ENCODE peak calls at places on chromosomes 1 and 21, in nine cellular contexts. Y is fibroblast of mammary gland, F is BJ, I is endothelial cell, Q is cardiac fibroblast, P is AG04450, O is keratinocyte, U is neural crest cell, N is HFF-Myc. Z is an unnamed sample.

GRCh38 chr21:34112316-34113033 is 39.1 kb downstream of the MRPS6 start:
- DNase-seq in Y (no peak), F (no peak), I (no peak), Q (no peak), P (no peak), O (no peak), U (no peak), N (no peak), Z (no peak)

GRCh38 chr1:227318003-227318851 is at the start of gene CDC42BPA:
- DNase-seq in Y (peak), F (peak), I (peak), Q (peak), P (peak), O (no peak), U (peak), N (peak), Z (no peak)

GRCh38 chr1:184052194-184052559 is 647 bp downstream of the TSEN15 start:
- DNase-seq in Y (no peak), F (no peak), I (no peak), Q (no peak), P (no peak), O (no peak), U (no peak), N (no peak), Z (no peak)

GRCh38 chr1:203296456-203297073 is 8.8 kb upstream of the BTG2 start:
- DNase-seq in Y (peak), F (no peak), I (no peak), Q (peak), P (no peak), O (no peak), U (no peak), N (no peak), Z (no peak)

GRCh38 chr1:36934061-36934460 is 100.3 kb downstream of the GRIK3 start:
- DNase-seq in Y (no peak), F (no peak), I (no peak), Q (no peak), P (no peak), O (no peak), U (no peak), N (no peak), Z (no peak)

GRCh38 chr1:27348861-27349783 is 7.3 kb downstream of the SYTL1 start:
- DNase-seq in Y (no peak), F (no peak), I (peak), Q (no peak), P (no peak), O (peak), U (no peak), N (no peak), Z (no peak)

GRCh38 chr1:156308078-156308477 is 9.0 kb upstream of the VHLL start:
- DNase-seq in Y (peak), F (no peak), I (no peak), Q (peak), P (no peak), O (no peak), U (no peak), N (no peak), Z (no peak)

GRCh38 chr1:228810855-228811654 is 75.8 kb downstream of the RHOU start:
- DNase-seq in Y (no peak), F (no peak), I (no peak), Q (peak), P (no peak), O (no peak), U (no peak), N (no peak), Z (no peak)

GRCh38 chr1:15215116-15215515 is 31.9 kb upstream of the FHAD1 start:
- DNase-seq in Y (no peak), F (no peak), I (no peak), Q (no peak), P (no peak), O (no peak), U (no peak), N (no peak), Z (no peak)

GRCh38 chr1:27525296-27526271 is 35.6 kb upstream of the WASF2 start:
- DNase-seq in Y (no peak), F (no peak), I (no peak), Q (peak), P (no peak), O (peak), U (peak), N (no peak), Z (no peak)

GRCh38 chr1:54378157-54378883 is 27.9 kb downstream of the SSBP3 start:
- DNase-seq in Y (no peak), F (no peak), I (peak), Q (no peak), P (no peak), O (no peak), U (peak), N (no peak), Z (no peak)

GRCh38 chr1:110205156-110205555 is 5.0 kb upstream of the KCNC4 start:
- DNase-seq in Y (no peak), F (no peak), I (no peak), Q (no peak), P (no peak), O (no peak), U (no peak), N (no peak), Z (no peak)

GRCh38 chr1:31689821-31690220 is 14.0 kb downstream of the COL16A1 start:
- DNase-seq in Y (peak), F (peak), I (no peak), Q (peak), P (peak), O (no peak), U (no peak), N (peak), Z (peak)

GRCh38 chr1:29234471-29234870 is 1.9 kb upstream of the PTPRU start:
- DNase-seq in Y (no peak), F (no peak), I (no peak), Q (no peak), P (no peak), O (no peak), U (no peak), N (no peak), Z (no peak)

GRCh38 chr21:45405819-45406762 is 1.1 kb downstream of the COL18A1 start:
- DNase-seq in Y (peak), F (no peak), I (peak), Q (no peak), P (no peak), O (peak), U (no peak), N (no peak), Z (peak)

GRCh38 chr21:34669149-34669879 is 520 bp downstream of the CLIC6 start:
- DNase-seq in Y (no peak), F (no peak), I (peak), Q (no peak), P (no peak), O (no peak), U (peak), N (no peak), Z (no peak)

GRCh38 chr1:233064988-233065387 is 114.6 kb downstream of the NTPCR start:
- DNase-seq in Y (no peak), F (no peak), I (no peak), Q (no peak), P (peak), O (no peak), U (no peak), N (no peak), Z (no peak)

GRCh38 chr1:30088594-30089556 is 634.5 kb downstream of the MATN1 start:
- DNase-seq in Y (no peak), F (no peak), I (no peak), Q (peak), P (no peak), O (no peak), U (no peak), N (no peak), Z (no peak)

GRCh38 chr1:117275055-117275454 is 64.3 kb upstream of the VTCN1 start:
- DNase-seq in Y (peak), F (no peak), I (no peak), Q (peak), P (no peak), O (no peak), U (no peak), N (no peak), Z (no peak)

GRCh38 chr1:159795534-159795933 is 6.6 kb upstream of the FCRL6 start:
- DNase-seq in Y (no peak), F (no peak), I (no peak), Q (no peak), P (no peak), O (no peak), U (no peak), N (no peak), Z (no peak)

GRCh38 chr1:153260980-153261792 is 1.7 kb downstream of the LORICRIN start:
- DNase-seq in Y (no peak), F (no peak), I (peak), Q (peak), P (no peak), O (no peak), U (peak), N (no peak), Z (no peak)

GRCh38 chr1:114111731-114112661 is 41.7 kb downstream of the SYT6 start:
- DNase-seq in Y (no peak), F (no peak), I (no peak), Q (no peak), P (no peak), O (no peak), U (no peak), N (no peak), Z (no peak)

GRCh38 chr21:33931799-33932390 is 16.3 kb upstream of the ATP5PO start:
- DNase-seq in Y (no peak), F (no peak), I (no peak), Q (no peak), P (no peak), O (no peak), U (no peak), N (no peak), Z (no peak)

GRCh38 chr1:245131026-245131393 is 23.8 kb upstream of the KIF26B start:
- DNase-seq in Y (no peak), F (no peak), I (no peak), Q (no peak), P (no peak), O (no peak), U (no peak), N (no peak), Z (no peak)

GRCh38 chr1:245129321-245129720 is 25.5 kb upstream of the KIF26B start:
- DNase-seq in Y (no peak), F (no peak), I (no peak), Q (no peak), P (no peak), O (no peak), U (no peak), N (no peak), Z (no peak)

GRCh38 chr1:245126530-245126929 is 28.3 kb upstream of the KIF26B start:
- DNase-seq in Y (no peak), F (no peak), I (no peak), Q (no peak), P (no peak), O (no peak), U (no peak), N (no peak), Z (no peak)

GRCh38 chr1:245129811-245130210 is 25.0 kb upstream of the KIF26B start:
- DNase-seq in Y (peak), F (no peak), I (no peak), Q (peak), P (no peak), O (no peak), U (no peak), N (no peak), Z (no peak)

GRCh38 chr1:245128381-245128780 is 26.4 kb upstream of the KIF26B start:
- DNase-seq in Y (no peak), F (no peak), I (no peak), Q (no peak), P (no peak), O (no peak), U (no peak), N (no peak), Z (no peak)
- TF ChIP-seq CTCF in Y (no peak), F (no peak), I (no peak), Q (no peak), P (no peak), O (no peak), U (no peak), N (no peak), Z (no peak)

GRCh38 chr1:225857256-225857655 is 24.9 kb downstream of the TMEM63A start:
- DNase-seq in Y (no peak), F (no peak), I (no peak), Q (no peak), P (no peak), O (no peak), U (no peak), N (no peak), Z (no peak)
- TF ChIP-seq CTCF in Y (no peak), F (no peak), I (no peak), Q (no peak), P (no peak), O (no peak), U (no peak), N (no peak), Z (no peak)

GRCh38 chr1:209937996-209938959 is at the start of gene SYT14:
- DNase-seq in Y (no peak), F (peak), I (peak), Q (peak), P (no peak), O (no peak), U (peak), N (no peak), Z (no peak)
- TF ChIP-seq CTCF in Y (no peak), F (peak), I (no peak), Q (no peak), P (no peak), O (no peak), U (peak), N (peak), Z (peak)

GRCh38 chr1:223534677-223535076 is 130.8 kb downstream of the CAPN8 start:
- DNase-seq in Y (no peak), F (no peak), I (no peak), Q (no peak), P (no peak), O (no peak), U (no peak), N (no peak), Z (no peak)

GRCh38 chr1:223525957-223526356 is 132.7 kb downstream of the CCDC185 start:
- DNase-seq in Y (no peak), F (no peak), I (no peak), Q (no peak), P (no peak), O (no peak), U (no peak), N (no peak), Z (no peak)

GRCh38 chr1:223535261-223535778 is 130.2 kb downstream of the CAPN8 start:
- DNase-seq in Y (no peak), F (no peak), I (no peak), Q (no peak), P (no peak), O (no peak), U (no peak), N (no peak), Z (no peak)

GRCh38 chr1:223533708-223534107 is 131.8 kb downstream of the CAPN8 start:
- DNase-seq in Y (no peak), F (no peak), I (no peak), Q (no peak), P (no peak), O (no peak), U (no peak), N (no peak), Z (no peak)

GRCh38 chr1:223531742-223532341 is 133.7 kb downstream of the CAPN8 start:
- DNase-seq in Y (peak), F (no peak), I (peak), Q (peak), P (peak), O (no peak), U (peak), N (peak), Z (no peak)
- TF ChIP-seq CTCF in Y (peak), F (peak), I (peak), Q (peak), P (peak), O (peak), U (peak), N (peak), Z (peak)

GRCh38 chr1:6535214-6535613 is 19.1 kb downstream of the NOL9 start:
- DNase-seq in Y (no peak), F (no peak), I (no peak), Q (no peak), P (no peak), O (no peak), U (no peak), N (no peak), Z (no peak)
- TF ChIP-seq CTCF in Y (no peak), F (no peak), I (no peak), Q (no peak), P (no peak), O (no peak), U (no peak), N (no peak), Z (no peak)

GRCh38 chr1:225441314-225442119 is 13.7 kb upstream of the LBR start:
- DNase-seq in Y (peak), F (no peak), I (no peak), Q (no peak), P (no peak), O (no peak), U (no peak), N (no peak), Z (no peak)

GRCh38 chr1:225435487-225435886 is 7.6 kb upstream of the LBR start:
- DNase-seq in Y (no peak), F (no peak), I (no peak), Q (no peak), P (no peak), O (no peak), U (no peak), N (no peak), Z (no peak)

GRCh38 chr1:225440380-225440957 is 12.6 kb upstream of the LBR start:
- DNase-seq in Y (no peak), F (no peak), I (no peak), Q (no peak), P (no peak), O (no peak), U (no peak), N (no peak), Z (no peak)

GRCh38 chr1:225435957-225436392 is 8.1 kb upstream of the LBR start:
- DNase-seq in Y (no peak), F (no peak), I (no peak), Q (no peak), P (no peak), O (no peak), U (no peak), N (no peak), Z (no peak)

DNA sequence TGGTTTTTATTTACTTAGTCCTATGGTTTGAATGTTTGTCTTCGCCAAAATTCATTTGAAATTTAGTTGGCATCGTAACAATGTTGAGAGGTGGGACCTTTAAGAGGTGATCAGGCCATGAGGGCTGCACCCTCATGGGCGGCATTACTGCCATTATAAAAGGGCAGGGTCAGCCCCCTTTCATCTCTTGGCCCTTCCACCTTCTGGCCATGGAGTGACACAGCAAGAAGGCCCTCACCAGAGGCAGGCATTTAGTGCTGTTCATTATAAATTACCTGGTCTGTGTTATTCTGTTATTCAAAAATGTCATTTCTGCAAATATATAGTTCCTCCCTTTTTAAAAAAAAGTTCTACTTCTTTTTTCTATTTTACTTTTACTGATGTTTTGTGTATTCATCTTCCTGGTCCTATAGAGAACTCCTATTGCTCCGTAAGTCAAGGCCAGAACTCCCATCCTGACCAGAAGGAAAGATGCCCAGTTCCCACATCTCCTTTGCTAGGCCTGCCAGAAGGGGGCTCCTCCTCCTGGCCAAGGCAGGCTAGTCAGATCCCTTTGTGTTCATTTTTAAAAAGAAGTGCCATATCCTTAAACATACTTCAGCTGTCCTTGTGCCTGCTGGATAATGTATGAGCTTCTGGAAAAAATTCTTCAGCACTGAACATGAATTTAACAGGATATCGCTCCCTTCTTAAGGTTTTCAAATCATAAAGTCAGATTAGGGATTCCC is 10.0 kb upstream of the LBR start:
- DNase-seq in Y (peak), F (no peak), I (peak), Q (peak), P (no peak), O (no peak), U (no peak), N (no peak), Z (no peak)
- TF ChIP-seq CTCF in Y (peak), F (peak), I (no peak), Q (peak), P (peak), O (peak), U (peak), N (peak), Z (peak)

GRCh38 chr1:58576727-58577675 is at the start of gene TACSTD2:
- DNase-seq in Y (no peak), F (no peak), I (peak), Q (no peak), P (no peak), O (peak), U (peak), N (no peak), Z (no peak)
- TF ChIP-seq CTCF in Y (no peak), F (no peak), I (no peak), Q (no peak), P (no peak), O (no peak), U (no peak), N (no peak), Z (no peak)

GRCh38 chr1:91611498-91611917 is 110.9 kb downstream of the CDC7 start:
- DNase-seq in Y (peak), F (no peak), I (no peak), Q (no peak), P (no peak), O (peak), U (no peak), N (peak), Z (no peak)
- TF ChIP-seq CTCF in Y (no peak), F (no peak), I (no peak), Q (no peak), P (no peak), O (no peak), U (no peak), N (no peak), Z (no peak)

GRCh38 chr1:33181038-33181861 is 593 bp downstream of the TRIM62 start:
- DNase-seq in Y (peak), F (no peak), I (peak), Q (peak), P (no peak), O (no peak), U (peak), N (no peak), Z (no peak)
- TF ChIP-seq CTCF in Y (no peak), F (no peak), I (no peak), Q (no peak), P (no peak), O (no peak), U (no peak), N (no peak), Z (no peak)

GRCh38 chr1:180945551-180945950 is 32.9 kb downstream of the KIAA1614 start:
- DNase-seq in Y (no peak), F (no peak), I (no peak), Q (no peak), P (no peak), O (no peak), U (no peak), N (no peak), Z (no peak)
- TF ChIP-seq CTCF in Y (no peak), F (no peak), I (no peak), Q (no peak), P (no peak), O (no peak), U (no peak), N (no peak), Z (no peak)